ENCODE peak calls at places on chromosomes 6 and 20, in eight cellular contexts. One of them, this sample, is unnamed.

GRCh38 chr20:60306516-60306915 is 348.3 kb downstream of the CDH26 start:
- DNase-seq in fibroblast of villous mesenchyme: no peak
- DNase-seq in astrocyte of the spinal cord: no peak
- DNase-seq in CD8-positive, alpha-beta T cell: no peak
- DNase-seq in psoas muscle: no peak
- DNase-seq in AG04450: no peak
- DNase-seq in A549: no peak
- DNase-seq in adrenal gland: no peak
- DNase-seq in this sample: no peak

GRCh38 chr6:39907871-39908575 is 26.2 kb downstream of the MOCS1 start:
- DNase-seq in A549: no peak
- DNase-seq in AG04450: no peak
- DNase-seq in psoas muscle: no peak
- DNase-seq in fibroblast of villous mesenchyme: no peak
- DNase-seq in CD8-positive, alpha-beta T cell: no peak
- DNase-seq in astrocyte of the spinal cord: no peak
- DNase-seq in adrenal gland: no peak
- DNase-seq in this sample: no peak

GRCh38 chr6:135147637-135148592 is 33.2 kb upstream of the MYB start:
- DNase-seq in AG04450: no peak
- DNase-seq in fibroblast of villous mesenchyme: peak
- DNase-seq in A549: no peak
- DNase-seq in CD8-positive, alpha-beta T cell: no peak
- DNase-seq in adrenal gland: no peak
- DNase-seq in psoas muscle: no peak
- DNase-seq in astrocyte of the spinal cord: peak
- DNase-seq in this sample: no peak

GRCh38 chr6:154653853-154654252 is 79.4 kb upstream of the SCAF8 start:
- DNase-seq in AG04450: no peak
- DNase-seq in fibroblast of villous mesenchyme: peak
- DNase-seq in A549: peak
- DNase-seq in astrocyte of the spinal cord: peak
- DNase-seq in CD8-positive, alpha-beta T cell: no peak
- DNase-seq in adrenal gland: peak
- DNase-seq in psoas muscle: no peak
- DNase-seq in this sample: no peak

GRCh38 chr6:107537559-107537958 is 47.6 kb downstream of the SOBP start:
- DNase-seq in A549: no peak
- DNase-seq in adrenal gland: no peak
- DNase-seq in psoas muscle: no peak
- DNase-seq in AG04450: no peak
- DNase-seq in astrocyte of the spinal cord: no peak
- DNase-seq in fibroblast of villous mesenchyme: no peak
- DNase-seq in CD8-positive, alpha-beta T cell: no peak
- DNase-seq in this sample: no peak

GRCh38 chr6:2744206-2744771 is 6.4 kb downstream of the MYLK4 start:
- DNase-seq in adrenal gland: peak
- DNase-seq in psoas muscle: peak
- DNase-seq in AG04450: no peak
- DNase-seq in A549: peak
- DNase-seq in astrocyte of the spinal cord: no peak
- DNase-seq in CD8-positive, alpha-beta T cell: no peak
- DNase-seq in fibroblast of villous mesenchyme: peak
- DNase-seq in this sample: peak

GRCh38 chr20:2691127-2691526 is 1.5 kb upstream of the EBF4 start:
- DNase-seq in AG04450: no peak
- DNase-seq in adrenal gland: no peak
- DNase-seq in astrocyte of the spinal cord: no peak
- DNase-seq in A549: no peak
- DNase-seq in fibroblast of villous mesenchyme: no peak
- DNase-seq in psoas muscle: no peak
- DNase-seq in CD8-positive, alpha-beta T cell: no peak
- DNase-seq in this sample: no peak

GRCh38 chr6:147651249-147652063 is 143.0 kb downstream of the SAMD5 start:
- DNase-seq in adrenal gland: peak
- DNase-seq in astrocyte of the spinal cord: no peak
- DNase-seq in AG04450: no peak
- DNase-seq in psoas muscle: no peak
- DNase-seq in fibroblast of villous mesenchyme: peak
- DNase-seq in CD8-positive, alpha-beta T cell: no peak
- DNase-seq in A549: no peak
- DNase-seq in this sample: no peak

GRCh38 chr6:167580512-167580911 is 246.2 kb upstream of the AFDN start:
- DNase-seq in AG04450: no peak
- DNase-seq in astrocyte of the spinal cord: no peak
- DNase-seq in fibroblast of villous mesenchyme: no peak
- DNase-seq in A549: no peak
- DNase-seq in adrenal gland: no peak
- DNase-seq in CD8-positive, alpha-beta T cell: no peak
- DNase-seq in psoas muscle: no peak
- DNase-seq in this sample: no peak

DNA sequence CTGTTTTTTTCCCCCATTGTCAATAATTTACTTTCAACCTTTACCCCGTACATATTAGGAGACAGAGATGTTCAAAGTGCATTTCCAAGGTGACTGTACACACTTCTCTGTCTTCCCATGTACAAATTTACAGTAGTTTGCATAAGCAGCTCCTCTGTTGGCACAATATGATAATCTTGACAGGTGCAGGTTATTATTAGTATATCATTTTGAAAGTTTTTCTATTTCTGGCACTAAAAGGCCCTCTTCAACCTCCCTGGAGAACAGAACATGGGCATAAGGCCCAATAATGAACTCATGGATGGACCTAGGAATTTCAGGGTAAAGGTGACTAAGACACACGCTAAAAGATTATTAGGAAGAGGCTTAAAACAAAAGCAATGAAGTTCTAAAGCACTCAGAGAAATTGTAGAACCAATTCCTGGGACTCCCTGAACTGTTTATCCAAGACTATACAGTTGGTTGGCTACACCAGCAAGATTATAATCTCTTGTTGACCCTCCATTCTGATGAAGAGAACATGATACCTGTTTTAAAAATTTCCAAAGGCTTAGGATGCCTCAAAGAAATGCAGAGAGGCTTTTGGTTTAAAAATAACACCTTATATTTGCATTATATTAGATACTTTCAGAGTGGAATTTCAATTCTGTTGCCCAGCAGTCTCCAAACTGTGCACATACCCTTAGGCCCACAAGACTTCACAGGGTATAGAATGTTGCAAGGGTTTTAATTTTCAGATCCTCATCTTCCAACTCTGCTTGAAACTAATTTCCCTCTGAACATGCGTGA is 1.1 kb downstream of the AIG1 start:
- DNase-seq in AG04450: no peak
- DNase-seq in CD8-positive, alpha-beta T cell: no peak
- DNase-seq in psoas muscle: no peak
- DNase-seq in astrocyte of the spinal cord: no peak
- DNase-seq in adrenal gland: no peak
- DNase-seq in A549: no peak
- DNase-seq in fibroblast of villous mesenchyme: no peak
- DNase-seq in this sample: no peak
- H3K4me3 ChIP-seq in AG04450: peak
- H3K4me3 ChIP-seq in CD8-positive, alpha-beta T cell: peak
- H3K4me3 ChIP-seq in psoas muscle: peak
- H3K4me3 ChIP-seq in astrocyte of the spinal cord: peak
- H3K4me3 ChIP-seq in adrenal gland: no peak
- H3K4me3 ChIP-seq in A549: peak
- H3K4me3 ChIP-seq in fibroblast of villous mesenchyme: no peak
- H3K4me3 ChIP-seq in this sample: peak

GRCh38 chr20:31849306-31849930 is 4.0 kb upstream of the FOXS1 start:
- DNase-seq in astrocyte of the spinal cord: no peak
- DNase-seq in AG04450: no peak
- DNase-seq in psoas muscle: no peak
- DNase-seq in A549: no peak
- DNase-seq in fibroblast of villous mesenchyme: no peak
- DNase-seq in adrenal gland: no peak
- DNase-seq in CD8-positive, alpha-beta T cell: no peak
- DNase-seq in this sample: peak

GRCh38 chr20:31844737-31845299 is 586 bp downstream of the FOXS1 start:
- DNase-seq in fibroblast of villous mesenchyme: no peak
- DNase-seq in astrocyte of the spinal cord: no peak
- DNase-seq in psoas muscle: no peak
- DNase-seq in A549: no peak
- DNase-seq in CD8-positive, alpha-beta T cell: no peak
- DNase-seq in AG04450: no peak
- DNase-seq in adrenal gland: no peak
- DNase-seq in this sample: no peak

GRCh38 chr20:31845300-31845863 is at the start of gene FOXS1:
- DNase-seq in psoas muscle: no peak
- DNase-seq in adrenal gland: no peak
- DNase-seq in AG04450: no peak
- DNase-seq in fibroblast of villous mesenchyme: peak
- DNase-seq in A549: no peak
- DNase-seq in CD8-positive, alpha-beta T cell: no peak
- DNase-seq in astrocyte of the spinal cord: peak
- DNase-seq in this sample: no peak

GRCh38 chr20:31848088-31848999 is 2.9 kb upstream of the FOXS1 start:
- DNase-seq in AG04450: no peak
- DNase-seq in adrenal gland: no peak
- DNase-seq in A549: no peak
- DNase-seq in psoas muscle: no peak
- DNase-seq in astrocyte of the spinal cord: no peak
- DNase-seq in CD8-positive, alpha-beta T cell: no peak
- DNase-seq in fibroblast of villous mesenchyme: no peak
- DNase-seq in this sample: no peak

DNA sequence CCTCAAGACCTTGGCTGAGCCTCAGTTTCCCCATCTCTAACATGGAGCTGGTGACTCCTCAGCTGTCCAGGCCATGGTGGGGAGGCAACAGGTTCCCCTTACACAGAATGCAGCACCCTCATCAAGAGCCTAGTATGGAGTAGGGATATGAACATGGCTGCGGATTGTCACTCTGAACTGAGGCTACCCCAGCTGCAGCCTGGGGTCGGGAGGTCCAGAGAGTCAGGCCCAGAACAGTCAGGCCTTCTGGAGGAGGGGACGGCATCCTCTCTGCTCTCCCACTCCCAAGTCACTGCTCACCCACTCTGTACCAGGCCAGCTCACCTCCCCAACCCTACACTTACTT is 1.4 kb upstream of the FOXS1 start:
- DNase-seq in psoas muscle: no peak
- DNase-seq in A549: no peak
- DNase-seq in CD8-positive, alpha-beta T cell: no peak
- DNase-seq in AG04450: no peak
- DNase-seq in adrenal gland: no peak
- DNase-seq in fibroblast of villous mesenchyme: no peak
- DNase-seq in astrocyte of the spinal cord: no peak
- DNase-seq in this sample: no peak
- TF ChIP-seq CTCF in psoas muscle: peak
- TF ChIP-seq CTCF in A549: no peak
- TF ChIP-seq CTCF in CD8-positive, alpha-beta T cell: peak
- TF ChIP-seq CTCF in AG04450: no peak
- TF ChIP-seq CTCF in adrenal gland: no peak
- TF ChIP-seq CTCF in fibroblast of villous mesenchyme: no peak
- TF ChIP-seq CTCF in astrocyte of the spinal cord: no peak
- TF ChIP-seq CTCF in this sample: no peak

GRCh38 chr6:163940705-163941470 is 526.4 kb downstream of the QKI start:
- DNase-seq in fibroblast of villous mesenchyme: no peak
- DNase-seq in psoas muscle: no peak
- DNase-seq in astrocyte of the spinal cord: no peak
- DNase-seq in CD8-positive, alpha-beta T cell: no peak
- DNase-seq in adrenal gland: no peak
- DNase-seq in AG04450: no peak
- DNase-seq in A549: no peak
- DNase-seq in this sample: no peak

GRCh38 chr6:163941471-163941980 is 527.0 kb downstream of the QKI start:
- DNase-seq in AG04450: no peak
- DNase-seq in adrenal gland: peak
- DNase-seq in CD8-positive, alpha-beta T cell: no peak
- DNase-seq in fibroblast of villous mesenchyme: no peak
- DNase-seq in psoas muscle: peak
- DNase-seq in A549: no peak
- DNase-seq in astrocyte of the spinal cord: no peak
- DNase-seq in this sample: no peak

GRCh38 chr6:163943647-163944395 is 529.3 kb downstream of the QKI start:
- DNase-seq in astrocyte of the spinal cord: peak
- DNase-seq in AG04450: no peak
- DNase-seq in adrenal gland: no peak
- DNase-seq in psoas muscle: no peak
- DNase-seq in CD8-positive, alpha-beta T cell: no peak
- DNase-seq in A549: no peak
- DNase-seq in fibroblast of villous mesenchyme: no peak
- DNase-seq in this sample: no peak

GRCh38 chr6:163944897-163945296 is 530.4 kb downstream of the QKI start:
- DNase-seq in AG04450: no peak
- DNase-seq in A549: no peak
- DNase-seq in fibroblast of villous mesenchyme: no peak
- DNase-seq in astrocyte of the spinal cord: no peak
- DNase-seq in adrenal gland: no peak
- DNase-seq in CD8-positive, alpha-beta T cell: no peak
- DNase-seq in psoas muscle: peak
- DNase-seq in this sample: no peak

DNA sequence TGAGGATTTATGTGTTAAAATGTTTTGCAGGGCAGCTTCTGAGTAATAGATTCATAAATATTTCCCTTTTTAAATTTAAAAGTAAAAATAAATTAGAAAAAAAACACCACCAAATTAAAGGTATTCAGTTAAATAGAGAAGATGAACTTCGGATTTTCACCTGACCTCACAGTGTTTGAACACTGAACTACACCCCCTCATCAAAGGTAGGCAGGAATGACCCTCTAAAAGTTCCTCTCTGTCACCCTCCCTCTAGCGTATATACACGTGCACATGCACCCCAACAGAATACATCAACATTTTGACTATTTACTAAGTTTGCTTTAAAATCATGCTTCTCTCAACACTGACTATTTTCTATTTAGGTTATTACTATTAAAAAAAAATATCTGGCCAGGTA is 528.3 kb downstream of the QKI start:
- DNase-seq in psoas muscle: no peak
- DNase-seq in AG04450: no peak
- DNase-seq in astrocyte of the spinal cord: no peak
- DNase-seq in fibroblast of villous mesenchyme: no peak
- DNase-seq in adrenal gland: no peak
- DNase-seq in A549: no peak
- DNase-seq in CD8-positive, alpha-beta T cell: no peak
- DNase-seq in this sample: no peak
- H3K4me3 ChIP-seq in psoas muscle: no peak
- H3K4me3 ChIP-seq in AG04450: no peak
- H3K4me3 ChIP-seq in astrocyte of the spinal cord: no peak
- H3K4me3 ChIP-seq in fibroblast of villous mesenchyme: no peak
- H3K4me3 ChIP-seq in adrenal gland: no peak
- H3K4me3 ChIP-seq in A549: no peak
- H3K4me3 ChIP-seq in CD8-positive, alpha-beta T cell: no peak
- H3K4me3 ChIP-seq in this sample: no peak

DNA sequence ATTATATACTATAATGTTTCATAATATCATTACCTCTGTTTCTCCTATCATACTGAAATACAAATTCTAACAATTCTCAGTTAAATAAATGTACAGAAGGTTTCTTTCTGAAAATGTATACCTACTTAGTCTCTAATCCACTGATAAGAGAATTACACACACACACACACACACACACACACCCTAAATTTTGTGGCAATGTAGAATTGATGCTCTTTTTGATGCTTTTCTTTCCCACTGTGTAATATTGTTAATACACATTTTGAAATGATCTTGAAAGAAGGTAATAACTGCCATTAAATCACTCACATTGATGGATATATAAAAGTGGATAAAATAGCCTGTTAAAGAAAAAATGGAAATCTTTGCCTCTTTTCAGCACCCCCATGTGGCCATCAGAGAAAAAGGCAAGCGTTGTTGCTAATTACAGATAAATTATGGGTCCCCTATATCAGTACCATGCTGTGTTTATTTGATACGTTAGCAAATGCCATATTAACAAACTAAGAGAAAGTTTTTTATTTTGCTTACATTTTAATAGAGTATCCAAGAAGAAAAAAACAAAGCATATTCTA is 76.6 kb upstream of the VGLL2 start:
- DNase-seq in adrenal gland: no peak
- DNase-seq in CD8-positive, alpha-beta T cell: no peak
- DNase-seq in fibroblast of villous mesenchyme: no peak
- DNase-seq in astrocyte of the spinal cord: no peak
- DNase-seq in psoas muscle: no peak
- DNase-seq in A549: no peak
- DNase-seq in AG04450: no peak
- DNase-seq in this sample: no peak
- TF ChIP-seq CTCF in adrenal gland: no peak
- TF ChIP-seq CTCF in CD8-positive, alpha-beta T cell: no peak
- TF ChIP-seq CTCF in fibroblast of villous mesenchyme: no peak
- TF ChIP-seq CTCF in astrocyte of the spinal cord: peak
- TF ChIP-seq CTCF in psoas muscle: peak
- TF ChIP-seq CTCF in A549: peak
- TF ChIP-seq CTCF in AG04450: peak
- TF ChIP-seq CTCF in this sample: no peak